ENCODE peak calls at places on chromosomes 5 and 9, in seven cellular contexts. M is heart right ventricle, H is thoracic aorta, R is mucosa of descending colon, T is upper lobe of right lung, S is MG63, U is ovary. K is an unnamed sample. For H3K36me3, the result is how much of the 10 kb centered on the place peaks cover.

GRCh38 chr9:81741103-81741502 is 51.8 kb upstream of the TLE1 start:
- DNase-seq in S (no peak), M (no peak), U (no peak), T (no peak), R (no peak), H (no peak), K (no peak)

GRCh38 chr5:108818613-108819272 is 71.0 kb downstream of the FER start:
- DNase-seq in U (no peak), S (no peak), T (no peak), M (no peak), R (no peak), H (no peak), K (no peak)

GRCh38 chr5:138078006-138078643 is 5.7 kb upstream of the WNT8A start:
- DNase-seq in T (no peak), H (no peak), U (no peak), M (no peak), R (no peak), S (no peak), K (no peak)

GRCh38 chr5:75885849-75886596 is 168.8 kb upstream of the POC5 start:
- DNase-seq in R (peak), T (no peak), H (no peak), U (no peak), S (no peak), M (no peak), K (no peak)

GRCh38 chr9:87336407-87336806 is 161.3 kb upstream of the DAPK1 start:
- DNase-seq in S (no peak), M (no peak), R (no peak), U (no peak), T (no peak), H (no peak), K (peak)

GRCh38 chr9:127463891-127464290 is 12.6 kb downstream of the LRSAM1 start:
- DNase-seq in U (no peak), R (no peak), M (peak), T (no peak), S (no peak), H (no peak), K (no peak)

GRCh38 chr5:61468483-61468865 is 136.4 kb downstream of the ZSWIM6 start:
- DNase-seq in T (no peak), R (no peak), H (no peak), M (no peak), U (no peak), S (no peak), K (no peak)

GRCh38 chr9:103798620-103799019 is 295.5 kb upstream of the SMC2 start:
- DNase-seq in U (no peak), M (no peak), R (no peak), S (no peak), T (no peak), H (no peak), K (no peak)

GRCh38 chr9:77729177-77729576 is 81.1 kb upstream of the GNA14 start:
- DNase-seq in H (no peak), T (no peak), R (no peak), S (no peak), U (no peak), M (no peak), K (no peak)

GRCh38 chr9:112283854-112284253 is 49.6 kb downstream of the PTBP3 start:
- DNase-seq in S (no peak), T (no peak), R (no peak), M (no peak), U (no peak), H (no peak), K (no peak)

GRCh38 chr5:143921525-143922311 is 109.8 kb downstream of the HMHB1 start:
- DNase-seq in S (peak), H (no peak), M (no peak), R (no peak), T (no peak), U (no peak), K (no peak)

GRCh38 chr5:87765009-87765408 is 352.3 kb upstream of the CCNH start:
- DNase-seq in M (no peak), H (no peak), S (no peak), U (no peak), T (no peak), R (no peak), K (no peak)

GRCh38 chr9:121308765-121309164 is 40.8 kb downstream of the GSN start:
- DNase-seq in U (peak), R (no peak), H (no peak), S (no peak), T (peak), M (no peak), K (no peak)

GRCh38 chr9:124390812-124391658 is 24.2 kb downstream of the PSMB7 start:
- DNase-seq in T (no peak), S (no peak), H (no peak), R (no peak), U (no peak), M (no peak), K (no peak)

GRCh38 chr5:126624534-126624933 is 23.8 kb downstream of the PHAX start:
- DNase-seq in H (no peak), M (no peak), U (no peak), R (no peak), T (no peak), S (peak), K (no peak)

GRCh38 chr9:96619491-96620154 is at the start of gene CDC14B:
- DNase-seq in R (peak), S (peak), H (peak), M (peak), U (peak), T (peak), K (peak)

GRCh38 chr5:11384441-11385250 is 519.6 kb downstream of the CTNND2 start:
- DNase-seq in U (peak), S (no peak), M (no peak), R (peak), T (peak), H (no peak), K (peak)

GRCh38 chr5:128192368-128192767 is 108.8 kb downstream of the SLC12A2 start:
- DNase-seq in H (no peak), S (no peak), U (no peak), T (no peak), M (no peak), R (no peak), K (no peak)

GRCh38 chr5:150498501-150498900 is 9.4 kb upstream of the NDST1 start:
- DNase-seq in S (no peak), U (no peak), T (no peak), R (no peak), H (no peak), M (no peak), K (no peak)

GRCh38 chr9:125861405-125862063 is 114.4 kb downstream of the PBX3 start:
- DNase-seq in R (no peak), M (no peak), T (no peak), U (no peak), H (no peak), S (no peak), K (no peak)

GRCh38 chr5:141995656-141996055 is 17.2 kb downstream of the GNPDA1 start:
- DNase-seq in R (no peak), T (no peak), S (no peak), U (no peak), H (no peak), M (no peak), K (no peak)

GRCh38 chr9:96603305-96604004 is 16.2 kb downstream of the CDC14B start:
- DNase-seq in M (no peak), T (no peak), R (no peak), U (no peak), H (no peak), S (no peak), K (no peak)

GRCh38 chr9:102135768-102136167 is 397.3 kb upstream of the GRIN3A start:
- DNase-seq in H (no peak), R (no peak), U (no peak), M (no peak), S (no peak), T (no peak), K (no peak)

GRCh38 chr9:103397868-103398600 is 402.9 kb downstream of the CYLC2 start:
- DNase-seq in H (no peak), U (no peak), T (no peak), S (peak), R (peak), M (no peak), K (peak)

GRCh38 chr9:27654629-27655285 is 81.5 kb upstream of the C9orf72 start:
- DNase-seq in T (no peak), U (no peak), M (no peak), R (peak), H (no peak), S (no peak), K (peak)

GRCh38 chr5:41707853-41708603 is 162.2 kb downstream of the OXCT1 start:
- DNase-seq in S (no peak), U (no peak), H (no peak), R (peak), T (no peak), M (no peak), K (no peak)

GRCh38 chr9:116345817-116346216 is 192.2 kb downstream of the PAPPA start:
- DNase-seq in H (no peak), R (no peak), U (no peak), S (no peak), T (no peak), M (no peak), K (no peak)

GRCh38 chr9:127980056-127980705 is 608 bp downstream of the EEIG1 start:
- DNase-seq in T (peak), S (peak), M (peak), H (no peak), U (peak), R (peak), K (peak)

GRCh38 chr5:139912804-139913203 is 117.2 kb downstream of the PSD2 start:
- DNase-seq in U (no peak), M (no peak), H (no peak), T (no peak), R (no peak), S (no peak), K (peak)

GRCh38 chr9:34710023-34710422 is at the start of gene CCL21:
- DNase-seq in M (peak), H (no peak), T (no peak), R (peak), U (peak), S (no peak), K (peak)

GRCh38 chr9:114641974-114642373 is 15.6 kb downstream of the TEX53 start:
- DNase-seq in R (no peak), T (no peak), U (no peak), H (no peak), M (no peak), S (no peak), K (no peak)
- H3K36me3 ChIP-seq in R (under half), T (half or more), U (under half), H (under half), M (half or more), S (under half), K (under half)

DNA sequence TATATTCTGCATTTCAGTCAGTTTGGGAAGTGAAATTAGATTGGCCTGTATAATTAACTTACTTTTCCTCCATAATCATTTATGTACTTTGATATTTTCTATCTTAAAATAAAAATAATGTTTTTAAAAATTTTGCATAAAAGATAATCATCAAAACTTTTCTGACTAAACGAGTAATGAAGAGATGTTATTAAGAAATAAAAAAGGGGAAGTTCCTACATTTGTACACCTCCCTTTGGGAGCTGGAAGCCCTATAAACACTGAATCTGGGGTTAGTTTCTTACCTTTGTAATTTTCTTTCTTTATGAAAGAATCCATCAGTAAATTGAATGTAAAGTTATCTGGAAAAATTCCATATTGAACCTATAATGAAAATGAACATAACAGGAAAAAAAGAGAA is 86.2 kb downstream of the MRPS27 start:
- DNase-seq in M (no peak), H (no peak), R (no peak), T (no peak), S (no peak), U (no peak), K (no peak)
- H3K36me3 ChIP-seq in M (half or more), H (under half), R (under half), T (under half), S (half or more), U (under half), K (under half)

DNA sequence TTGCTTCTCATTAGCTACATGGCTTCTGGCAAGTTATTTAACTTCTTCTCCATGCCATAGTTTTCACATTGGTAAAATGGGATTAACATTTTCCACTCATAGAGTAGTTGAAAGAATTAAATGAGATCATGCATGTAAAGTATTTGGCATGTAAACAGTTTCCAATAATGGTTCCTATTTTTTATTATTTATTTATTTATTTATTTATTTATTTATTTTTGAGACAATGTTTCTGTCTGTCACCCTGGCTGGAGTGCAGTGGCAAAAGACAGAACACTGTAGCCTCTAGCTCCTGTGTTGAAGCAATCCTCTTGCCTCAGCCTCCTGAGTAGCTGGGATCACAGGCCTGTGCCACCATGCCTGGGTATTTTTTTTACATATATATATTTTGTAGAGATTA is 117.7 kb downstream of the DOCK2 start:
- DNase-seq in U (no peak), M (no peak), H (no peak), R (no peak), T (no peak), S (no peak), K (no peak)
- H3K36me3 ChIP-seq in U (under half), M (under half), H (under half), R (under half), T (under half), S (under half), K (under half)

GRCh38 chr9:14653511-14653910 is 39.7 kb downstream of the ZDHHC21 start:
- DNase-seq in H (no peak), T (no peak), U (no peak), S (no peak), R (no peak), M (no peak), K (no peak)
- H3K36me3 ChIP-seq in H (under half), T (under half), U (under half), S (half or more), R (under half), M (under half), K (under half)

DNA sequence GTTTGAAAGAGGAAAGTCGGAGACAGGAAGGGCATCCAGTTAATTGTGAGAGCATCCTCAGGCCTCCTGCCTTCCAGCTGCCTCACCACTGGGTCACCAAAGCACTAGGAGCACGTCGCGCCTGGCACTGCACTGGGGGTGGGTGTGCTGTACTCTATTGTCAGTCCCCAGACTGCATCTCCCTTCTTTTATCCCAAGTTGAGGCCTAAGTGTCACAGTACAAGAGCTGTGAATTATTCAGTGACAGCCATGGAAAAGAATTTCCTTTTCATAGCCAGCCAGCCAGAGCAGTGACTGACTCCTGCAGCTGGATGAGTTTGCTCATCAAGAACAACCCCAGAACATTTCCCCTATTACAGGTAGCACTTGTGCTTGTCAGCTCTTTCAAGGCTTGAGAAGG is 16.3 kb downstream of the CLTA start:
- DNase-seq in R (no peak), U (no peak), S (peak), M (no peak), H (no peak), T (no peak), K (no peak)
- H3K36me3 ChIP-seq in R (under half), U (under half), S (half or more), M (half or more), H (under half), T (half or more), K (under half)

GRCh38 chr9:131469369-131469768 is 33.3 kb upstream of the POMT1 start:
- DNase-seq in M (no peak), T (peak), R (no peak), U (peak), H (no peak), S (no peak), K (no peak)

GRCh38 chr9:131469951-131470350 is 32.8 kb upstream of the POMT1 start:
- DNase-seq in U (peak), R (no peak), H (no peak), S (no peak), M (no peak), T (peak), K (no peak)

GRCh38 chr9:131468031-131468430 is 34.7 kb upstream of the POMT1 start:
- DNase-seq in S (no peak), T (peak), R (no peak), H (no peak), M (no peak), U (no peak), K (no peak)

GRCh38 chr9:131464354-131465000 is 38.2 kb upstream of the POMT1 start:
- DNase-seq in U (peak), R (peak), S (no peak), H (no peak), M (no peak), T (peak), K (no peak)

GRCh38 chr9:131467214-131467935 is 35.3 kb upstream of the POMT1 start:
- DNase-seq in U (peak), R (no peak), S (no peak), M (no peak), H (no peak), T (peak), K (peak)
- H3K36me3 ChIP-seq in U (under half), R (under half), S (half or more), M (half or more), H (half or more), T (half or more), K (half or more)

GRCh38 chr9:134820901-134821300 is 59.7 kb upstream of the FCN2 start:
- DNase-seq in S (no peak), M (no peak), T (no peak), U (no peak), H (no peak), R (no peak), K (no peak)

GRCh38 chr9:134824583-134824982 is 56.0 kb upstream of the FCN2 start:
- DNase-seq in U (no peak), R (no peak), T (no peak), H (no peak), M (no peak), S (no peak), K (no peak)

GRCh38 chr9:134825025-134825424 is 55.6 kb upstream of the FCN2 start:
- DNase-seq in S (no peak), M (no peak), R (no peak), U (peak), T (no peak), H (no peak), K (no peak)

GRCh38 chr9:134822541-134822940 is 58.1 kb upstream of the FCN2 start:
- DNase-seq in U (no peak), H (no peak), M (no peak), R (no peak), T (no peak), S (no peak), K (no peak)

DNA sequence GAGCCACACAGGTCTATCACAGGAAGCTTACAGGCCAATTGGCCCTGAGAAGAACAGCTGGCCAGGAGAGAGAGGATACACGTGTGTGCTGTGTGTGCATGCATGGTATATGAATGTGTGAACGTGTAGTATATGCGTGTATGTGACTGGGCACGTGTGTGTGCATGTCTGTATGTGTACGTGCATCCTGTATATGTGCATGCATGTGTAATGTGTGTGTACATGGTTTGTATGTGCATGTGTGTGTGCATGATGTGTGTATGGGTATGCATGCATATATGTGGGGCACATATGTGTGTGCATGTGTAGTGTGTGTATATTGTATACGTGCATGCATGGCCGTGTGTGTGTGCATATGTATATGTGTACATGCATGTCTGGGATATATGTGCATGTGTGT is 57.0 kb upstream of the FCN2 start:
- DNase-seq in U (no peak), T (no peak), S (no peak), M (no peak), H (no peak), R (no peak), K (no peak)
- H3K36me3 ChIP-seq in U (under half), T (under half), S (under half), M (under half), H (half or more), R (under half), K (under half)

DNA sequence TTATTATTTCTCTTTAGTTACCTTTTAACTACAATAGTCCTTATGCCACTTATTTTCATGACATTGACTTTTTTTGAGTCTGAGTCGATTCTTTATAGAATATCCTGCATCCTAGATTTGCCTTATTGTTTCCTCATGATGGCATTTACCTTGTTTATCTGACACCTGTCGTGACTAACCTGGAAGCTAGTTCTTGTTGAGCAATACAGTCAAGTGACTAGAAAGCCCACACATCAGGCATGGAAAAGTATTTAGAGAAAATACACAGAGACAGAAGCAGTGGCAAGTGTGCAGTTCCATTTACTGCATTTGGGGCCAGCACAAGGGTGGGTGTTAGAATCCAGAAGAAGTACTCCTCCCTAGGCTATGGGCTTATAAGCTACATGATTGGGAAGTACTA is 97.8 kb downstream of the ERMP1 start:
- DNase-seq in R (no peak), T (no peak), M (no peak), S (no peak), H (no peak), U (no peak), K (no peak)
- H3K36me3 ChIP-seq in R (under half), T (under half), M (half or more), S (under half), H (under half), U (under half), K (under half)

K was measured in body of pancreas.